ENCODE peak calls at places on chromosomes 1 and 21, in four cellular contexts. Y, F, X and N are unnamed samples.
A peak's percentile ranks its signal among the peaks of the same experiment; 100 is the strongest.

GRCh38 chr1:119784127-119784781 is 15.5 kb upstream of the HMGCS2 start:
- DNase-seq in Y (peak; percentile 80), F (peak; percentile 91), X (no peak), N (peak; percentile 55)

GRCh38 chr21:38567577-38568360 is 69.5 kb upstream of the ERG start:
- DNase-seq in Y (no peak), F (peak; percentile 18), X (no peak), N (no peak)

GRCh38 chr1:159854101-159854692 is 8.3 kb downstream of the VSIG8 start:
- DNase-seq in Y (peak; percentile 90), F (peak; percentile 69), X (peak; percentile 70), N (no peak)

GRCh38 chr1:108933944-108934343 is 29.3 kb downstream of the CLCC1 start:
- DNase-seq in Y (no peak), F (no peak), X (no peak), N (no peak)

GRCh38 chr21:41966872-41967621 is 13.2 kb upstream of the C2CD2 start:
- DNase-seq in Y (peak; percentile 31), F (no peak), X (no peak), N (no peak)

GRCh38 chr1:47333578-47333921 is at the start of gene CMPK1:
- DNase-seq in Y (peak; percentile 93), F (peak; percentile 91), X (peak; percentile 88), N (peak; percentile 75)

GRCh38 chr1:88650676-88651418 is 33.2 kb upstream of the PKN2 start:
- DNase-seq in Y (no peak), F (peak; percentile 1), X (no peak), N (peak; percentile 33)

GRCh38 chr1:43687301-43688108 is 19.8 kb upstream of the ST3GAL3 start:
- DNase-seq in Y (no peak), F (peak; percentile 66), X (no peak), N (no peak)

GRCh38 chr1:205122489-205122882 is 708 bp upstream of the RBBP5 start:
- DNase-seq in Y (no peak), F (no peak), X (no peak), N (no peak)
- TF ChIP-seq CTCF in Y (no peak), F (no peak), X (no peak), N (no peak)

GRCh38 chr1:245113649-245114048 is 41.1 kb upstream of the KIF26B start:
- DNase-seq in Y (no peak), F (no peak), X (no peak), N (no peak)
- TF ChIP-seq CTCF in Y (no peak), F (no peak), X (no peak), N (no peak)

GRCh38 chr1:206882555-206882954 is 14.7 kb upstream of the IL24 start:
- DNase-seq in Y (no peak), F (no peak), X (no peak), N (no peak)
- TF ChIP-seq CTCF in Y (no peak), F (peak; percentile 19), X (no peak), N (no peak)

GRCh38 chr1:156480015-156480368 is 20.6 kb downstream of the MEF2D start:
- DNase-seq in Y (no peak), F (no peak), X (no peak), N (no peak)
- TF ChIP-seq CTCF in Y (no peak), F (peak; percentile 31), X (no peak), N (peak; percentile 13)

GRCh38 chr1:111517464-111518225 is 14.2 kb upstream of the ADORA3 start:
- DNase-seq in Y (no peak), F (no peak), X (no peak), N (no peak)
- TF ChIP-seq CTCF in Y (no peak), F (no peak), X (no peak), N (no peak)

DNA sequence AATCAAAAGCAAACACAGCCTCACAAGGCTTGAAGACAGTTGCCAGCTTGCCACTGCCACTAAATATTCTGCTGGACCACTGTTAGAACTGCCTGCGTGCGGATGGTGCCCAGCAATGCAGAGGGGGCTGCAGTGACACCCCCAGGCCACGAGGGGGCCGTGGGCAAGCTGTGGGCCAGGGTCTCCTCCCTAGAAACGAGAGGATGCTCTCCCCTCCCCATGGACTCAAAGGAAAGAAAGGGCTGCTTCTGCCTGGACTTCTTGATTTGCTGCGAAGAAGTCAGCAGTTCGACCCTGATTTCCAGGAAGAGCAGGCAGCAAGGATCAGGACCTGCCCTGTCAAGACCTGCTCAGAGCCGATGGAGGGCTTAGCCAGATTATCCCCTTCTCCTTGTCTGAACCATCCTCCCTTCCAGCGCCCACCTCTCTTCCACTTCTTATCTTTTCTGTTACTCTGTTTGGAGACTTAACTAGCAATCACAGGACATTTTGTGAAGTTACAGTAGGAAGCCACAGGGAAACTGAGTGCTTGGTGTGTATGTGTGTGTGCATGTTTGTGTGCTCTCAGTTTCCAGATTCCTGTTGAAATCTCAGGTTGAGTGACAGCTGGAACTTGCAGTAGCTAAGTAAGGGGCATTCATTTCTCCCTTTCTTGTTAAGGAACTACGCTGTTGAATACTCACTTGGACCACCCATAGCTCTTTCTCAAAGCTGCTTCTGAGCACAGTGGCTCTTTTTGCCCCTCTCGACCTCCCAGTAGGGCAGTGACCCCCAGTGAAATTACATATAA is 2.7 kb downstream of the MAN1C1 start:
- DNase-seq in Y (peak; percentile 58), F (peak; percentile 48), X (peak; percentile 80), N (no peak)
- TF ChIP-seq CTCF in Y (peak; percentile 49), F (peak; percentile 79), X (peak; percentile 84), N (peak; percentile 72)

DNA sequence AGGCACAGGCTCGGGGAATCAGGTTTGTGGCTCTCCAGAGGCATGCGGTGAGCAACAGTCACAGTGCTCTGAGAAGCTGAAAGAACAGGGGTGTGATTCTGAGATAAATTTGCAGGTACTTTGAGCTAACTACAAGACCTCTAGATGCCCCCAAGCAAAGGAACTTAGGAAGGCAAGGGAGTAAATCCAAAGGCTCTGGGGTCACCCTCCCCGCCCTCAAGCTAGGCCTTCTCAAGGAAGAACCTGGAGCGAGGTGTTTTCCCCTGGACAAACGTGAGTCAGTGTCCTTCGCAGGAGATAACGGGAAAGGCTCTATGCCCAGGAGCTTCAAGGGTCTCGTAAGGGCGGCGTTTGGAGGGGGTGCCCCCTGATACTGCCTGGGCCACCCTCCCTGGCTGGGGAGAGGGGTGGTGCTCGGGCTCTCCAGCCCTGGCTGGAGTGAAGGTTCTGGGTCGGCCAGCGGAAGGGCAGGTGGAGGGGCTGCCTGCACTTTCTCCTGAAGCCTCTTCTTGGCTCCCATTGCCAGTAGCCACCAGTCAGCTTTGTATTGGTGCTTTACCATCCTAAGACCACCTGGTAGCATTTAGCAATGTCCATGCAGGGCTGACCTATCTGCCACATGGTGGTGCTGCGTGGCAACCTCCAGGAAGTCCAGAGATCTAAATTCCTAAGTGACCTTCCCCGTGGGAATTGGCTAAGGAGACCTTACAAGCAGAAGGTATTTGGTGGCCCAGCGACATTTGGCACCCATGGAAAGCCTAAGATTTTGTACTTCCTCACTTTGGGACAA is 44.0 kb downstream of the GPR161 start:
- DNase-seq in Y (no peak), F (peak; percentile 62), X (peak; percentile 64), N (peak; percentile 17)
- TF ChIP-seq CTCF in Y (no peak), F (peak; percentile 41), X (peak; percentile 36), N (peak; percentile 38)